ENCODE peak calls at places on chromosomes 7 and 10, in eight cellular contexts. T is EL; J is GM12891; L is T-helper 22 cell; O is activated CD4-positive, CD25-positive, alpha-beta regulatory T cell; Q is GM20000; F is PC-3; S is Caki2. U is an unnamed sample.

GRCh38 chr10:22849077-22849810 is 78.6 kb upstream of the ARMC3 start:
- DNase-seq in T (no peak), L (no peak), S (no peak), O (no peak), Q (no peak), F (no peak), J (no peak), U (no peak)

GRCh38 chr10:43852644-43853214 is 204.0 kb upstream of the ZNF32 start:
- DNase-seq in T (no peak), O (no peak), L (no peak), S (no peak), Q (no peak), J (no peak), F (no peak), U (no peak)

GRCh38 chr7:94590526-94591162 is 65.3 kb downstream of the SGCE start:
- DNase-seq in L (no peak), J (no peak), Q (peak; percentile 2), T (no peak), S (no peak), O (no peak), F (no peak), U (no peak)

GRCh38 chr7:88681682-88682081 is 77.8 kb upstream of the ZNF804B start:
- DNase-seq in J (no peak), L (no peak), F (no peak), Q (no peak), S (no peak), O (no peak), T (no peak), U (no peak)

GRCh38 chr10:130491698-130492050 is 355.5 kb downstream of the GLRX3 start:
- DNase-seq in J (no peak), T (no peak), L (no peak), F (no peak), S (peak; percentile 18), O (no peak), Q (no peak), U (no peak)

GRCh38 chr7:6228865-6229264 is 43.6 kb downstream of the CYTH3 start:
- DNase-seq in L (no peak), O (no peak), J (peak; percentile 44), F (no peak), T (no peak), S (no peak), Q (peak; percentile 78), U (no peak)

GRCh38 chr10:95290446-95290800 is 380 bp downstream of the PDLIM1 start:
- DNase-seq in J (no peak), T (no peak), Q (peak; percentile 48), L (no peak), S (no peak), F (no peak), O (no peak), U (no peak)

GRCh38 chr10:45008524-45009161 is 7.9 kb downstream of the ZNF22 start:
- DNase-seq in F (peak; percentile 96), O (no peak), J (no peak), Q (peak; percentile 70), L (no peak), T (peak; percentile 85), S (peak; percentile 82), U (no peak)

GRCh38 chr7:75928600-75928939 is 13.6 kb downstream of the POR start:
- DNase-seq in L (no peak), Q (peak; percentile 72), O (no peak), F (no peak), T (no peak), S (peak; percentile 53), J (no peak), U (no peak)

GRCh38 chr7:108001759-108002725 is 919 bp downstream of the LAMB1 start:
- DNase-seq in J (peak; percentile 16), F (no peak), O (no peak), S (no peak), L (no peak), T (peak; percentile 65), Q (no peak), U (no peak)

GRCh38 chr10:109062371-109062770 is 860.9 kb downstream of the XPNPEP1 start:
- DNase-seq in F (peak; percentile 23), Q (no peak), T (peak; percentile 60), S (peak; percentile 84), J (no peak), O (no peak), L (no peak), U (no peak)

GRCh38 chr10:101485681-101486554 is 102.1 kb downstream of the POLL start:
- DNase-seq in L (no peak), S (no peak), Q (no peak), F (no peak), O (no peak), T (no peak), J (no peak), U (no peak)

GRCh38 chr7:29486191-29486700 is 77.4 kb upstream of the PRR15 start:
- DNase-seq in S (no peak), Q (no peak), F (no peak), O (no peak), L (no peak), T (no peak), J (no peak), U (no peak)

GRCh38 chr10:28219241-28219640 is 83.6 kb downstream of the MPP7 start:
- DNase-seq in S (no peak), Q (no peak), J (no peak), L (no peak), O (no peak), T (peak; percentile 83), F (peak; percentile 29), U (no peak)

GRCh38 chr10:47329905-47330304 is 7.7 kb downstream of the GDF2 start:
- DNase-seq in F (no peak), L (no peak), J (no peak), Q (no peak), S (no peak), O (no peak), T (no peak), U (no peak)

GRCh38 chr7:68321076-68321639 is 1277.1 kb upstream of the AUTS2 start:
- DNase-seq in O (no peak), L (no peak), S (peak; percentile 93), Q (no peak), T (no peak), J (no peak), F (peak; percentile 11), U (no peak)

GRCh38 chr10:10204415-10204814 is 813.3 kb upstream of the CELF2 start:
- DNase-seq in F (no peak), L (no peak), S (no peak), Q (no peak), O (no peak), T (no peak), J (no peak), U (no peak)

GRCh38 chr10:94038024-94038423 is 44.3 kb downstream of the PLCE1 start:
- DNase-seq in J (no peak), F (peak; percentile 75), T (peak; percentile 73), L (no peak), Q (no peak), O (no peak), S (peak; percentile 50), U (no peak)

GRCh38 chr10:11886851-11887250 is 63.7 kb downstream of the PROSER2 start:
- DNase-seq in T (no peak), S (peak; percentile 86), L (no peak), F (peak; percentile 57), J (no peak), Q (peak; percentile 56), O (no peak), U (no peak)

GRCh38 chr10:97743169-97743945 is 6.4 kb downstream of the ZFYVE27 start:
- DNase-seq in Q (no peak), S (no peak), F (no peak), O (no peak), L (no peak), T (no peak), J (no peak), U (no peak)

GRCh38 chr10:42984035-42984610 is 92.7 kb upstream of the RET start:
- DNase-seq in J (no peak), F (no peak), T (no peak), L (no peak), Q (no peak), O (no peak), S (no peak), U (no peak)

GRCh38 chr7:56062382-56062781 is 1.7 kb upstream of the SUMF2 start:
- DNase-seq in J (no peak), T (peak; percentile 81), O (no peak), F (peak; percentile 69), Q (no peak), L (no peak), S (peak; percentile 40), U (no peak)

GRCh38 chr7:22860337-22860736 is 37.7 kb upstream of the TOMM7 start:
- DNase-seq in S (no peak), T (no peak), J (no peak), L (no peak), O (no peak), F (no peak), Q (no peak), U (no peak)

GRCh38 chr7:130363156-130363847 is 17.0 kb upstream of the CPA1 start:
- DNase-seq in J (no peak), T (peak; percentile 98), S (peak; percentile 69), F (peak; percentile 96), Q (no peak), L (no peak), O (no peak), U (no peak)

GRCh38 chr10:70931168-70931805 is 42.9 kb upstream of the PCBD1 start:
- DNase-seq in J (no peak), Q (no peak), S (peak; percentile 40), O (no peak), F (peak; percentile 94), L (no peak), T (peak; percentile 57), U (no peak)

GRCh38 chr7:70569335-70569819 is 562.6 kb upstream of the GALNT17 start:
- DNase-seq in T (no peak), S (peak; percentile 74), O (no peak), L (no peak), Q (no peak), F (no peak), J (no peak), U (no peak)

GRCh38 chr10:80487791-80488538 is 33.9 kb downstream of the TSPAN14 start:
- DNase-seq in L (peak; percentile 50), O (no peak), Q (no peak), J (no peak), T (no peak), F (no peak), S (no peak), U (peak; percentile 57)

GRCh38 chr7:105010538-105011523 is 3.2 kb upstream of the KMT2E start:
- DNase-seq in T (peak; percentile 33), O (no peak), Q (no peak), F (no peak), J (no peak), S (no peak), L (no peak), U (no peak)

GRCh38 chr7:131692131-131692960 is 135.9 kb upstream of the PODXL start:
- DNase-seq in J (no peak), S (peak; percentile 35), Q (peak; percentile 57), F (peak; percentile 63), L (no peak), O (peak; percentile 7), T (peak; percentile 45), U (no peak)

GRCh38 chr10:90722832-90723231 is 135.0 kb downstream of the HTR7 start:
- DNase-seq in F (no peak), T (no peak), S (no peak), J (no peak), Q (no peak), L (no peak), O (no peak), U (no peak)

GRCh38 chr10:47261121-47261520 is 38.9 kb upstream of the GDF10 start:
- DNase-seq in Q (peak; percentile 61), O (no peak), L (no peak), S (no peak), F (no peak), J (peak; percentile 41), T (no peak), U (no peak)

GRCh38 chr10:93806882-93807281 is 49.1 kb downstream of the LGI1 start:
- DNase-seq in S (peak; percentile 12), Q (no peak), J (no peak), T (no peak), O (no peak), L (no peak), F (no peak), U (no peak)

GRCh38 chr10:48511855-48512191 is 93.0 kb downstream of the ARHGAP22 start:
- DNase-seq in T (no peak), O (no peak), L (no peak), J (no peak), F (peak; percentile 12), Q (no peak), S (peak; percentile 37), U (no peak)

GRCh38 chr10:129417164-129417563 is 49.9 kb upstream of the MGMT start:
- DNase-seq in F (no peak), J (no peak), S (no peak), O (no peak), Q (no peak), L (no peak), T (peak; percentile 41), U (no peak)

U was measured in central memory CD8-positive, alpha-beta T cell.